ENCODE peak calls at places on chromosomes 13 and 19, in seven cellular contexts. I is tibial nerve; X is trophoblast cell; N is CD8-positive, alpha-beta T cell; H is brain microvascular endothelial cell; D is CD4-positive, alpha-beta T cell; K is mammary epithelial cell. R is an unnamed sample.

GRCh38 chr19:38285567-38285966 is 18.5 kb upstream of the C19orf33 start:
- DNase-seq in I (no peak), X (no peak), N (no peak), H (no peak), D (no peak), K (no peak), R (no peak)

GRCh38 chr13:26558912-26559485 is 1.5 kb downstream of the WASF3 start:
- DNase-seq in I (no peak), X (no peak), N (no peak), H (no peak), D (no peak), K (no peak), R (no peak)

GRCh38 chr13:28483313-28483931 is 11.5 kb downstream of the FLT1 start:
- DNase-seq in I (no peak), X (no peak), N (no peak), H (no peak), D (no peak), K (no peak), R (no peak)

GRCh38 chr13:73018336-73018735 is 40.5 kb upstream of the KLF5 start:
- DNase-seq in I (no peak), X (peak), N (no peak), H (no peak), D (no peak), K (no peak), R (no peak)

GRCh38 chr19:15195987-15196682 is 4.7 kb downstream of the NOTCH3 start:
- DNase-seq in I (no peak), X (peak), N (no peak), H (peak), D (no peak), K (peak), R (no peak)

GRCh38 chr13:67438465-67438864 is 208.3 kb upstream of the PCDH9 start:
- DNase-seq in I (no peak), X (no peak), N (no peak), H (no peak), D (no peak), K (no peak), R (no peak)

GRCh38 chr19:53158119-53158656 is 665 bp downstream of the ZNF347 start:
- DNase-seq in I (no peak), X (peak), N (peak), H (no peak), D (peak), K (peak), R (no peak)

GRCh38 chr13:26964278-26965057 is 203.9 kb upstream of the GPR12 start:
- DNase-seq in I (no peak), X (peak), N (no peak), H (peak), D (no peak), K (no peak), R (no peak)

GRCh38 chr19:3335431-3336350 is 30.7 kb upstream of the NFIC start:
- DNase-seq in I (peak), X (no peak), N (no peak), H (no peak), D (no peak), K (no peak), R (no peak)

GRCh38 chr19:49435670-49436069 is 5.7 kb downstream of the SLC17A7 start:
- DNase-seq in I (no peak), X (no peak), N (no peak), H (no peak), D (no peak), K (no peak), R (no peak)
- H3K27ac ChIP-seq in I (no peak), X (no peak), N (no peak), H (no peak), D (no peak), K (no peak), R (no peak)

GRCh38 chr13:71786815-71787214 is 80.2 kb downstream of the DACH1 start:
- DNase-seq in I (no peak), X (no peak), N (no peak), H (no peak), D (no peak), K (no peak), R (no peak)

GRCh38 chr13:71780546-71780945 is 86.5 kb downstream of the DACH1 start:
- DNase-seq in I (no peak), X (no peak), N (no peak), H (no peak), D (no peak), K (no peak), R (no peak)

GRCh38 chr13:71789952-71790351 is 77.1 kb downstream of the DACH1 start:
- DNase-seq in I (no peak), X (no peak), N (no peak), H (peak), D (no peak), K (no peak), R (no peak)

GRCh38 chr13:71787461-71787860 is 79.5 kb downstream of the DACH1 start:
- DNase-seq in I (no peak), X (no peak), N (no peak), H (no peak), D (no peak), K (no peak), R (no peak)

GRCh38 chr13:71785361-71785760 is 81.6 kb downstream of the DACH1 start:
- DNase-seq in I (no peak), X (no peak), N (no peak), H (no peak), D (no peak), K (no peak), R (no peak)
- H3K27ac ChIP-seq in I (no peak), X (no peak), N (no peak), H (no peak), D (no peak), K (no peak), R (no peak)

DNA sequence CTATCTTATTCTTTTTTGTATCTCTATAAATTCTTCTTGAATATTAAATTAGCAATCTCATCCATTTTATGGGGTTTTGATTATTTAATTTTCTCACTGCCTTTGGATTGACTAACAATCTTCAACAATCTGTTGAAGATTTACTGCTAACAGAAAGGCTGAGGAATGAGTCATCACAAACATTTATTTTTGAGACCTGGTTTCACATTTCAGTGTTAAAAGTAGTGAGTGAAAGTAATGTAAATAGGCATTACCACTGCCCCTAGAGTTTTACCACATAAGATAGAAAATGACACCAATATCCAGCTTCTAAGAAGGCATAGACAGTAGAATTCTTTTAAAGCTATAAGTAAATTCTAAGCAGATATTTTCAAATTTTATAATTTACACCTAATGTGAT is 472.8 kb downstream of the OLFM4 start:
- DNase-seq in I (no peak), X (no peak), N (no peak), H (no peak), D (no peak), K (no peak), R (no peak)
- H3K27ac ChIP-seq in I (no peak), X (no peak), N (no peak), H (no peak), D (no peak), K (no peak), R (no peak)

GRCh38 chr19:11481777-11482383 is 1.0 kb upstream of the ELAVL3 start:
- DNase-seq in I (peak), X (peak), N (peak), H (peak), D (peak), K (peak), R (peak)
- H3K27ac ChIP-seq in I (no peak), X (no peak), N (no peak), H (no peak), D (no peak), K (no peak), R (peak)

DNA sequence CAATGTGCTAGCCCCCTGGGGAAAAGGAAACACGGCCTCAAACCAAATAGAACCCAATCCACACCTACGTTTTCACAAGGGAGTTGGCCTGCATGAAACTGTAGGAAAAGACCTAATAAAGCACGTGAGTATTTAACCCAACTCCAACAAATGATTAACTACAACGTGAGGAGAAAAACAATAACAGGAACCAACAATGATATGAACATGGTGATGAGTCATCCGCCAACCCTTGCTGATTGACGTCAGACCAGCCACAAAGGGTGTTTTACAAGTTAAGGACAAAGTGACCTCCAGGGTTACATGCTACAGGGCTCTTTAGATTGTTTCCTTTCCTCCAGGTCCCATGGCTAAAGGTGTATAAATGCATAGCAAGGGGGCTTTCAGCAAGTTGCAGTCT is 460.5 kb downstream of the COG6 start:
- DNase-seq in I (peak), X (peak), N (no peak), H (peak), D (peak), K (peak), R (no peak)
- H3K27ac ChIP-seq in I (no peak), X (peak), N (no peak), H (peak), D (no peak), K (peak), R (peak)

DNA sequence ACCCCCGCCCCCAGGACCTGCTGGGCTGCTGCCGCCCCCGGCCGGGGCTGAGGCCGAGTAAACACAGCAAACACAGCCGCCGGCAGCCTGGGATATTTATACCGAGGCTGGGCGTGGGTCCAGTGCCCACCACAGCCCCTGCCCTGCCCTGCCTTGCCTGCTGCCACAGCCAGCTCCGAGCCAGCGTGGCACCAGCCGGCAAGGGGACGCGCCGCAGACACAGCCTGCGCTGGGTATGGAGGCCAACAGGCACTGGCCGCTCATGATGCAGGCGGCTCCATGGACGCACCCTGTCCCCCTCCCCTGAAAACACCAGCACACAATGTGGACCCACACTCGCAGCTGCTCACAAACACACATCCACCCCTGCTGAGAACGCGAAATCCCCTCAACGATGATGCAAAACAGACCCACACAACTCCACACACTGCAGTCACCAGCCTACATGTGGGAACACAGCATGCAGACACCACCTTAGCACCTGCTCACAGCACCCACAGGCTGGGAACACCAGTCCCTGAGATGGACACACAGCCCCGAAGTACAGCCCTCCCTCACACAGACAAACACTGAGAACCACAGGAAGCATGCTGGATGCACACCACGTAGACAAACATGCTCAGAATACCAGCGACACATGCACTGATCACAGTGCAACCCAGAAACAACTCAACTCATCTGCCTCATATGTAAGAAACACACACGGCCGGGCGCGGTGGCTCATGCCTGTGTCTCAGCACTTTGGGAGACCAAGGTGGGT is 16.2 kb downstream of the CCDC97 start:
- DNase-seq in I (no peak), X (peak), N (no peak), H (peak), D (no peak), K (no peak), R (no peak)
- H3K27ac ChIP-seq in I (no peak), X (peak), N (peak), H (peak), D (peak), K (no peak), R (peak)

GRCh38 chr13:98494769-98495168 is 82.1 kb downstream of the STK24 start:
- DNase-seq in I (no peak), X (no peak), N (no peak), H (no peak), D (no peak), K (no peak), R (no peak)

GRCh38 chr13:98496966-98497365 is 79.9 kb downstream of the STK24 start:
- DNase-seq in I (no peak), X (no peak), N (no peak), H (no peak), D (no peak), K (no peak), R (no peak)

GRCh38 chr13:98493035-98493401 is 83.9 kb downstream of the STK24 start:
- DNase-seq in I (no peak), X (no peak), N (no peak), H (no peak), D (no peak), K (no peak), R (no peak)

GRCh38 chr13:98495627-98496238 is 81.2 kb downstream of the STK24 start:
- DNase-seq in I (no peak), X (no peak), N (no peak), H (no peak), D (no peak), K (no peak), R (no peak)

GRCh38 chr13:98496239-98496668 is 80.7 kb downstream of the STK24 start:
- DNase-seq in I (peak), X (no peak), N (no peak), H (no peak), D (no peak), K (no peak), R (no peak)
- H3K27ac ChIP-seq in I (peak), X (no peak), N (no peak), H (no peak), D (no peak), K (no peak), R (no peak)

R was measured in caudate nucleus.